ENCODE peak calls at places on chromosome 3, in four cellular contexts. R is kidney tubule cell, E is left ventricle myocardium superior, M is left colon. Y is an unnamed sample.

GRCh38 chr3:37970802-37971201 is 19.8 kb upstream of the VILL start:
- DNase-seq in R (no peak), E (no peak), M (no peak), Y (no peak)

GRCh38 chr3:81816473-81817260 is 55.2 kb upstream of the GBE1 start:
- DNase-seq in R (peak), E (no peak), M (no peak), Y (no peak)

GRCh38 chr3:148202386-148202785 is 495.3 kb upstream of the AGTR1 start:
- DNase-seq in R (no peak), E (no peak), M (no peak), Y (no peak)

GRCh38 chr3:192917258-192917507 is 473 bp downstream of the MB21D2 start:
- DNase-seq in R (no peak), E (no peak), M (no peak), Y (no peak)

GRCh38 chr3:113769551-113769950 is 22.7 kb downstream of the ATP6V1A start:
- DNase-seq in R (peak), E (no peak), M (no peak), Y (no peak)

GRCh38 chr3:24943961-24944360 is 449.3 kb upstream of the THRB start:
- DNase-seq in R (peak), E (no peak), M (no peak), Y (no peak)

GRCh38 chr3:65343031-65343430 is 655.2 kb upstream of the ADAMTS9 start:
- DNase-seq in R (peak), E (no peak), M (no peak), Y (no peak)

GRCh38 chr3:49219132-49219531 is 47.7 kb downstream of the KLHDC8B start:
- DNase-seq in R (no peak), E (no peak), M (no peak), Y (no peak)

GRCh38 chr3:159062734-159063410 is 261.0 kb downstream of the MFSD1 start:
- DNase-seq in R (no peak), E (no peak), M (no peak), Y (no peak)

GRCh38 chr3:49602877-49603411 is 48.7 kb downstream of the BSN start:
- DNase-seq in R (peak), E (no peak), M (no peak), Y (no peak)

GRCh38 chr3:35864871-35865270 is 225.5 kb downstream of the ARPP21 start:
- DNase-seq in R (no peak), E (no peak), M (no peak), Y (no peak)

GRCh38 chr3:4584537-4585249 is 91.5 kb downstream of the ITPR1 start:
- DNase-seq in R (peak), E (no peak), M (no peak), Y (peak)

GRCh38 chr3:138381413-138381901 is 33.1 kb downstream of the MRAS start:
- DNase-seq in R (no peak), E (peak), M (no peak), Y (peak)

GRCh38 chr3:45646051-45646585 is 43.1 kb upstream of the SACM1L start:
- DNase-seq in R (no peak), E (no peak), M (peak), Y (no peak)

GRCh38 chr3:149179225-149179624 is 42.4 kb downstream of the CP start:
- DNase-seq in R (peak), E (no peak), M (no peak), Y (no peak)

GRCh38 chr3:129263161-129263910 is 13.9 kb downstream of the COPG1 start:
- DNase-seq in R (no peak), E (no peak), M (no peak), Y (no peak)

GRCh38 chr3:38588276-38588971 is 61.1 kb downstream of the SCN5A start:
- DNase-seq in R (peak), E (peak), M (no peak), Y (no peak)

GRCh38 chr3:140727886-140728285 is 50.0 kb downstream of the TRIM42 start:
- DNase-seq in R (peak), E (no peak), M (no peak), Y (no peak)

GRCh38 chr3:38567498-38567897 is 71.4 kb downstream of the EXOG start:
- DNase-seq in R (no peak), E (no peak), M (no peak), Y (no peak)

GRCh38 chr3:165983284-165983683 is 146.1 kb upstream of the BCHE start:
- DNase-seq in R (peak), E (no peak), M (no peak), Y (no peak)

GRCh38 chr3:62228467-62228866 is 144.9 kb downstream of the FEZF2 start:
- DNase-seq in R (no peak), E (no peak), M (no peak), Y (no peak)

GRCh38 chr3:141058996-141059395 is 7.8 kb downstream of the SPSB4 start:
- DNase-seq in R (no peak), E (no peak), M (no peak), Y (no peak)

GRCh38 chr3:66076861-66077495 is 38.3 kb upstream of the MAGI1 start:
- DNase-seq in R (peak), E (no peak), M (no peak), Y (no peak)

GRCh38 chr3:156206157-156206556 is 85.8 kb downstream of the KCNAB1 start:
- DNase-seq in R (peak), E (no peak), M (no peak), Y (no peak)

GRCh38 chr3:138945646-138946553 is 1.0 kb downstream of the FOXL2 start:
- DNase-seq in R (peak), E (no peak), M (peak), Y (no peak)

GRCh38 chr3:36364260-36364659 is 16.0 kb upstream of the STAC start:
- DNase-seq in R (no peak), E (no peak), M (no peak), Y (no peak)

GRCh38 chr3:126364731-126365301 is 7.6 kb upstream of the KLF15 start:
- DNase-seq in R (no peak), E (no peak), M (no peak), Y (no peak)

GRCh38 chr3:20511863-20512262 is 325.9 kb upstream of the SGO1 start:
- DNase-seq in R (peak), E (no peak), M (no peak), Y (no peak)

GRCh38 chr3:170507063-170507462 is 78.8 kb downstream of the SLC7A14 start:
- DNase-seq in R (peak), E (no peak), M (no peak), Y (no peak)

GRCh38 chr3:166900866-166901577 is 479.1 kb downstream of the ZBBX start:
- DNase-seq in R (no peak), E (no peak), M (no peak), Y (no peak)

GRCh38 chr3:175731543-175731942 is 872.4 kb downstream of the NAALADL2 start:
- DNase-seq in R (no peak), E (no peak), M (no peak), Y (no peak)

GRCh38 chr3:7950890-7951289 is 550.7 kb upstream of the LMCD1 start:
- DNase-seq in R (peak), E (no peak), M (no peak), Y (no peak)